ENCODE peak calls at places on chromosomes 16 and 17, in nine cellular contexts. Y is heart left ventricle; T is sigmoid colon; J is neural progenitor cell; X is RWPE2; O is cardiac muscle cell; S is naive thymus-derived CD4-positive, alpha-beta T cell; P is thoracic aorta; K is ascending aorta. Q is an unnamed sample.

GRCh38 chr16:25121824-25122600 is 10.5 kb downstream of the LCMT1 start:
- DNase-seq in T (no peak), Y (no peak), O (no peak), P (no peak), J (no peak), K (no peak), S (no peak), X (no peak), Q (no peak)

GRCh38 chr16:12395266-12395665 is 408.4 kb downstream of the CPPED1 start:
- DNase-seq in S (no peak), Y (no peak), P (no peak), J (no peak), X (no peak), O (no peak), K (no peak), T (no peak), Q (no peak)

GRCh38 chr17:77540975-77541374 is 400.2 kb downstream of the SEC14L1 start:
- DNase-seq in O (no peak), T (no peak), K (no peak), Y (no peak), J (peak; percentile 71), X (no peak), P (no peak), S (no peak), Q (no peak)

GRCh38 chr17:80124351-80124981 is 22.5 kb downstream of the EIF4A3 start:
- DNase-seq in O (peak; percentile 73), K (no peak), T (peak; percentile 60), P (no peak), J (peak; percentile 78), S (no peak), Y (no peak), X (no peak), Q (peak; percentile 67)

GRCh38 chr16:89909777-89910716 is 8.6 kb upstream of the MC1R start:
- DNase-seq in Y (peak; percentile 89), K (peak; percentile 79), S (peak; percentile 73), J (peak; percentile 86), X (peak; percentile 83), T (peak; percentile 91), O (peak; percentile 81), P (no peak), Q (peak; percentile 16)

GRCh38 chr16:65312795-65313194 is 190.9 kb upstream of the CDH11 start:
- DNase-seq in J (no peak), K (no peak), Y (no peak), P (no peak), S (no peak), X (no peak), O (peak; percentile 38), T (no peak), Q (no peak)

GRCh38 chr17:47935961-47936360 is 5.4 kb upstream of the PNPO start:
- DNase-seq in J (no peak), K (no peak), Y (no peak), S (no peak), O (peak; percentile 72), P (no peak), T (no peak), X (peak; percentile 86), Q (peak; percentile 90)

GRCh38 chr16:17461951-17462729 is 8.6 kb downstream of the XYLT1 start:
- DNase-seq in X (no peak), K (no peak), Y (no peak), O (no peak), T (no peak), J (peak; percentile 56), P (no peak), S (no peak), Q (no peak)

GRCh38 chr16:75351183-75351582 is 82.1 kb downstream of the CFDP1 start:
- DNase-seq in K (no peak), P (no peak), S (no peak), J (no peak), Y (no peak), X (no peak), O (peak; percentile 79), T (no peak), Q (peak; percentile 24)

GRCh38 chr16:86929149-86929871 is 351.0 kb downstream of the FOXL1 start:
- DNase-seq in T (no peak), O (peak; percentile 88), K (peak; percentile 82), Y (peak; percentile 71), X (no peak), J (no peak), S (no peak), P (peak; percentile 29), Q (peak; percentile 43)

GRCh38 chr16:79451196-79451816 is 149.2 kb downstream of the MAF start:
- DNase-seq in O (no peak), X (no peak), S (no peak), T (no peak), Y (no peak), K (no peak), P (no peak), J (no peak), Q (no peak)

GRCh38 chr17:63973930-63974593 is 1.3 kb upstream of the SCN4A start:
- DNase-seq in J (no peak), O (no peak), K (no peak), X (no peak), Y (no peak), P (no peak), T (no peak), S (no peak), Q (no peak)

GRCh38 chr17:80187090-80187489 is 17.3 kb downstream of the CARD14 start:
- DNase-seq in P (no peak), Y (no peak), T (no peak), O (peak; percentile 65), X (no peak), K (no peak), S (no peak), J (no peak), Q (peak; percentile 57)

DNA sequence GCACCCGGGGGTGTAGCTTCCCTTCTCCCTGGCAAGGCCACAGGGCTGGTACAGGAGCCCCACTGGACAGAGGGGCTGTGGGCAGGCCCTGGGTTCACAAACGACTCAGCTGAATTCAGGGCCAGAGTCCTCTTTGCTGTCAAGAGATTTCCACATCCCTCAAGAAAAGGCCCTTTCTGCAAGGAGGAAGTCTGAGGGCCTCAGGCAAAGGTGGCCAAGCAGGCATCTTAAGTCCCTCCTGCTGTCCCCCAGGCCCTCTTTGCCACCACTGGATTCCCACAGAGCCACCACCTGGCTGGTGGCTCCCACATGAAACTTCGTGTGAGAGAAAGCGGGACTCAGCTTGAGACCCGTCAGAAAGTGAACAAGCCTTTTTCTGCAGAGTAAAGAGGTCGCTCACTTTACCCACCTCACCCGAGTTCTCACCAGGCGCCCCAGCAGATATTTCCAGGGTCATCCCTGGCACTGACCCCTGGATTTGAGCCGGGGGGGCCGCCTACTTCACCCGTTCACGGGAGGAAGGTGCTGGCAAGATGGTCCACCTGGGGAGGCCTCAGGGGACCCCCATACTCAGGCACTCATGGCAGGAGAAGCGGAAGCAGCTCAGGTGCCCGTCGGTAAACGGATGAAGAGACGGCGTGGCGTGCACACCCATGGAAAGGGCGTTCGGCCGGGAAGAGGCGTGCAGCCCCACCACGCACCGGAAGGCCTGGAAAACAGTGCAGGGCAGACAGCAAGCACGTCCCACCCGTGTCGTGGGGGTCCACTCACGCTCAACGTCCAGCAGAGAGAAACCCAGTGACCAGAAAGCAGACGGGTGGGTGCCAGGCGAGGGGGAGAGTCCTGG is 3.6 kb downstream of the RNF166 start:
- DNase-seq in O (no peak), Y (no peak), S (no peak), K (no peak), X (no peak), P (no peak), T (no peak), J (no peak), Q (no peak)
- H3K4me1 ChIP-seq in O (peaks cover 5% of the 10 kb centered on the region), Y (peaks cover 33% of the 10 kb centered on the region), S (peaks cover 67% of the 10 kb centered on the region), K (peaks cover 23% of the 10 kb centered on the region), X (peaks cover 7% of the 10 kb centered on the region), P (peaks cover 24% of the 10 kb centered on the region), T (peaks cover 58% of the 10 kb centered on the region), J (peaks cover 10% of the 10 kb centered on the region), Q (no peaks in the 10 kb centered on the region)

DNA sequence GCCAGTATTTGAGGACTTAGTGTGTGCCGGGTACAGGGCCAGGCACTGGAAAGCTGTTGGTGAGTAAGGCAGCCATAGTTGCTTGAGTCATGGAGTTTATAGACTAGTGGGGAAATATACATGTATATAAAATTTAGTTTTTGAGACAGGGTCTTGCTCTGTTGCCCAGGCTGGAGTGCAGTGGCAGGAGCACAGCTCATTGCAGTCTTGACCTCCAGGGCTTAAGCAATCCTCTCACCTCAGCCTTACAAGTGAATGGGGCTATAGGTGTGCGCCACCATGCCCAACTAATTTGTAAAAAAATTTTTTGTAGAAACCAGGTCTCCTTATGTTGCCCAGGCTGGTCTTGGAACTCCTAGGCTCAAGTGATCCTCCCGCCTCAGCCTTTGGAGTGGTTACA is 2.4 kb downstream of the PDP2 start:
- DNase-seq in K (no peak), T (no peak), J (no peak), O (no peak), X (no peak), Y (no peak), S (no peak), P (no peak), Q (no peak)
- H3K4me1 ChIP-seq in K (peaks cover 5% of the 10 kb centered on the region), T (peaks cover 14% of the 10 kb centered on the region), J (peaks cover 4% of the 10 kb centered on the region), O (no peaks in the 10 kb centered on the region), X (peaks cover 6% of the 10 kb centered on the region), Y (peaks cover 9% of the 10 kb centered on the region), S (peaks cover 12% of the 10 kb centered on the region), P (no peaks in the 10 kb centered on the region), Q (no peaks in the 10 kb centered on the region)

GRCh38 chr16:84137287-84137686 is 7.7 kb downstream of the HSDL1 start:
- DNase-seq in P (no peak), S (no peak), O (no peak), K (no peak), X (no peak), T (no peak), J (no peak), Y (no peak), Q (no peak)
- H3K4me1 ChIP-seq in P (no peaks in the 10 kb centered on the region), S (peaks cover 5% of the 10 kb centered on the region), O (peaks cover 37% of the 10 kb centered on the region), K (no peaks in the 10 kb centered on the region), X (no peaks in the 10 kb centered on the region), T (no peaks in the 10 kb centered on the region), J (peaks cover 48% of the 10 kb centered on the region), Y (no peaks in the 10 kb centered on the region), Q (peaks cover 3% of the 10 kb centered on the region)

GRCh38 chr16:20851601-20852000 is 45.3 kb downstream of the REXO5 start:
- DNase-seq in P (peak; percentile 59), X (peak; percentile 72), O (peak; percentile 99), J (no peak), K (peak; percentile 95), S (no peak), Y (peak; percentile 89), T (peak; percentile 94), Q (peak; percentile 81)

GRCh38 chr16:20850981-20851380 is 44.7 kb downstream of the REXO5 start:
- DNase-seq in X (no peak), Y (no peak), J (no peak), P (no peak), T (no peak), S (no peak), O (peak; percentile 35), K (no peak), Q (no peak)

GRCh38 chr16:20853076-20853597 is 46.8 kb downstream of the REXO5 start:
- DNase-seq in P (no peak), T (no peak), Y (no peak), K (no peak), S (no peak), O (peak; percentile 54), J (no peak), X (no peak), Q (no peak)

GRCh38 chr16:20854963-20855362 is 45.2 kb downstream of the DCUN1D3 start:
- DNase-seq in S (no peak), P (no peak), X (no peak), Y (no peak), T (no peak), K (no peak), O (no peak), J (no peak), Q (no peak)

GRCh38 chr16:20853981-20854620 is 46.1 kb downstream of the DCUN1D3 start:
- DNase-seq in K (no peak), P (no peak), X (no peak), O (no peak), S (no peak), J (no peak), T (no peak), Y (no peak), Q (no peak)
- H3K4me1 ChIP-seq in K (peaks cover 67% of the 10 kb centered on the region), P (peaks cover 43% of the 10 kb centered on the region), X (peaks cover 28% of the 10 kb centered on the region), O (peaks cover 56% of the 10 kb centered on the region), S (no peaks in the 10 kb centered on the region), J (no peaks in the 10 kb centered on the region), T (peaks cover 55% of the 10 kb centered on the region), Y (peaks cover 33% of the 10 kb centered on the region), Q (peaks cover 16% of the 10 kb centered on the region)